ENCODE peak calls at places on chromosomes 5 and 9, in ten cellular contexts. O is HCT116, T is ascending aorta, W is heart right ventricle, K is choroid plexus epithelial cell, Y is GM12865, D is fibroblast of the aortic adventitia, F is lower lobe of right lung, R is astrocyte, Q is epithelial cell of esophagus. G is an unnamed sample.
A peak's percentile ranks its signal among the peaks of the same experiment; 100 is the strongest.

GRCh38 chr5:169174923-169175322 is 126.0 kb downstream of the SLIT3 start:
- DNase-seq in O (no peak), T (no peak), W (no peak), K (no peak), Y (no peak), D (no peak), F (no peak), R (no peak), Q (peak; percentile 16), G (no peak)

GRCh38 chr5:123785160-123786001 is 273.4 kb downstream of the CSNK1G3 start:
- DNase-seq in O (no peak), T (no peak), W (no peak), K (peak; percentile 57), Y (no peak), D (peak; percentile 63), F (no peak), R (peak; percentile 87), Q (peak; percentile 68), G (peak; percentile 77)

GRCh38 chr5:71533142-71533541 is 54.0 kb upstream of the MCCC2 start:
- DNase-seq in O (no peak), T (no peak), W (no peak), K (peak; percentile 41), Y (no peak), D (peak; percentile 58), F (no peak), R (no peak), Q (no peak), G (peak; percentile 73)

GRCh38 chr5:73940026-73940425 is 314.0 kb downstream of the ARHGEF28 start:
- DNase-seq in O (no peak), T (no peak), W (no peak), K (peak; percentile 57), Y (no peak), D (peak; percentile 34), F (no peak), R (peak; percentile 31), Q (no peak), G (no peak)

GRCh38 chr5:65185468-65185867 is 296.3 kb downstream of the ADAMTS6 start:
- DNase-seq in O (no peak), T (no peak), W (no peak), K (peak; percentile 50), Y (no peak), D (no peak), F (no peak), R (peak; percentile 65), Q (no peak), G (no peak)

GRCh38 chr5:72956324-72957140 is 691 bp downstream of the FCHO2 start:
- DNase-seq in O (no peak), T (peak; percentile 72), W (peak; percentile 47), K (peak; percentile 72), Y (peak; percentile 29), D (peak; percentile 60), F (peak; percentile 82), R (peak; percentile 62), Q (peak; percentile 54), G (peak; percentile 49)

GRCh38 chr5:73747696-73748380 is 121.8 kb downstream of the ARHGEF28 start:
- DNase-seq in O (no peak), T (no peak), W (no peak), K (no peak), Y (no peak), D (peak; percentile 38), F (no peak), R (peak; percentile 6), Q (no peak), G (no peak)

GRCh38 chr5:6373081-6373846 is 5.1 kb downstream of the MED10 start:
- DNase-seq in O (no peak), T (peak; percentile 22), W (peak; percentile 2), K (no peak), Y (no peak), D (no peak), F (no peak), R (no peak), Q (no peak), G (no peak)

GRCh38 chr5:154945695-154946301 is 4.9 kb downstream of the MRPL22 start:
- DNase-seq in O (no peak), T (no peak), W (no peak), K (peak; percentile 54), Y (peak; percentile 20), D (peak; percentile 51), F (no peak), R (no peak), Q (peak; percentile 37), G (peak; percentile 43)

GRCh38 chr5:43854697-43855292 is 251.8 kb downstream of the NNT start:
- DNase-seq in O (no peak), T (no peak), W (no peak), K (peak; percentile 2), Y (no peak), D (peak; percentile 35), F (no peak), R (no peak), Q (no peak), G (peak; percentile 21)

GRCh38 chr5:131587541-131587940 is 47.5 kb downstream of the RAPGEF6 start:
- DNase-seq in O (no peak), T (no peak), W (no peak), K (no peak), Y (no peak), D (no peak), F (no peak), R (peak; percentile 20), Q (peak; percentile 11), G (peak; percentile 46)

GRCh38 chr9:4706971-4707622 is 27.7 kb downstream of the CDC37L1 start:
- DNase-seq in O (no peak), T (no peak), W (no peak), K (no peak), Y (no peak), D (no peak), F (no peak), R (no peak), Q (no peak), G (no peak)

GRCh38 chr9:72326643-72327042 is 38.4 kb downstream of the ZFAND5 start:
- DNase-seq in O (no peak), T (no peak), W (no peak), K (peak; percentile 25), Y (no peak), D (no peak), F (no peak), R (no peak), Q (no peak), G (no peak)

GRCh38 chr9:114163517-114163924 is 8.2 kb downstream of the COL27A1 start:
- DNase-seq in O (no peak), T (peak; percentile 90), W (peak; percentile 57), K (peak; percentile 64), Y (no peak), D (peak; percentile 40), F (peak; percentile 60), R (peak; percentile 67), Q (peak; percentile 40), G (peak; percentile 57)

GRCh38 chr9:89922099-89922498 is 317.3 kb downstream of the GADD45G start:
- DNase-seq in O (no peak), T (no peak), W (no peak), K (no peak), Y (no peak), D (no peak), F (no peak), R (no peak), Q (no peak), G (no peak)

GRCh38 chr5:95959051-95959963 is 2.3 kb downstream of the ELL2 start:
- DNase-seq in O (no peak), T (no peak), W (no peak), K (peak; percentile 41), Y (peak; percentile 42), D (peak; percentile 39), F (no peak), R (peak; percentile 32), Q (no peak), G (peak; percentile 49)

GRCh38 chr5:2015116-2015848 is 132.6 kb upstream of the IRX4 start:
- DNase-seq in O (no peak), T (no peak), W (no peak), K (no peak), Y (no peak), D (no peak), F (no peak), R (no peak), Q (no peak), G (no peak)
- TF ChIP-seq CTCF in O (no peak), T (no peak), W (no peak), K (no peak), Y (no peak), D (no peak), F (no peak), R (no peak), Q (no peak), G (no peak)

DNA sequence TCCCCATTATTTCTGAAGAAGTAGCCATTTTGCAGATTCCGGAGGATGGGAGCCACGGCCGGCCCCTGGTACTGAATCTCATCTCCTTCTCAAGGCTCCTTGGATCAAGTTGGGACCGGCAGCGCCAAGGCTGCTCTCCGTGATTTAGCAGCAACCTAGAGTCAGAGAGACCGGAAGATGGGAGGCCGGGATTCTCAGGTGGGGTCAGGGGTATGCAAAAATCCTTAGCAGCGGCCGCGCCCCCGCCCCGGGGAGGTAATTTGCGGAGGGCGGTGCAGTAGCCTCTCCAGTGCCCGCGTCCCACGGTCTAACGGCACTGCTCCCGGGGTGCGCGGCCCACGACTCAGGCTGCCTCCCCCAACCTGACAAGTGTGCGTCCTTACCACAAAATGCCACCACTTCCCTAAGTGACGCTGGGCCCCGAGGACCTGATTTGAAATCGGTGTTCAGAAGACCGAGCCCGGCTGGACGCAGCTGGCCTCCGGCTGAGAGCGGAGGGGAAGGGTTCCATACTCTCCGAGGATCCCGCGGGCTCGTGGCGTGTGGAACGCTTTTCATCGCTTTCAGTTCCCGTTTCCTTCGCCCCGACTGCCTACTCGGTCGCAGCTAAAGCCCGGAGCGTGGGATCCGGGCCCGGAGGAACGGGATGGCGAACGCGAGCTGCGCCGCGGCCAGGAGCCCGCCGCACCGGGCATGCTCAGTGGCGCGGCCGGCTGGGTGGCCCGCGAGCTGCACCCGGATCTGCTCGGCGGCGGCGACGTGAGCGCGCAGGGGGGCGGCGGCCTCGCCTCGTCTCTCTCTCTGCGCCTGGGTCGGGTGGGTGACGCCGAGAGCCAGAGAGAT is at the start of gene SCAMP1:
- DNase-seq in O (peak; percentile 87), T (peak; percentile 95), W (peak; percentile 91), K (peak; percentile 95), Y (peak; percentile 98), D (peak; percentile 90), F (peak; percentile 94), R (peak; percentile 83), Q (peak; percentile 95), G (peak; percentile 88)
- TF ChIP-seq CTCF in O (no peak), T (peak; percentile 30), W (peak; percentile 42), K (no peak), Y (peak; percentile 37), D (peak; percentile 21), F (peak; percentile 63), R (no peak), Q (no peak), G (no peak)

DNA sequence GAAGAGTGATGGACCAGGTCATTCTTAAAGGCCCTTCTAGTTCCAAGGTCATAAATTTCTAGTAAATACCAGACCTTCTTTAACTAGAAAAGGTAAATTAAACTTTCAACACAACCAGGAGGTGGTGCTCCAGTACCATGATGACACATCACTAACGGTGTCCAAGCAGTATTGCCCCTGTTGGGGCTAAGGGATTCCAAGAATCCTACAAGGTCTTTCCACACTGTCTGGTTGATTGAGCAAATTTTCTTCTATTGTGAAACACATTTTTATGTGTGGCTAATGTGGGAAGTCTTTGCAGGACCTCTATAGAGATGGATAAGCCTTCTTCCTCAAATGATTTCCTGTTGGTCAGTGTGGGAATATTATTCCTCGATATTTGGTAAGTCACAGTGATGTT is 459.6 kb upstream of the PAPPA start:
- DNase-seq in O (no peak), T (no peak), W (peak; percentile 6), K (peak; percentile 98), Y (peak; percentile 3), D (peak; percentile 98), F (no peak), R (peak; percentile 86), Q (peak; percentile 75), G (peak; percentile 98)
- TF ChIP-seq CTCF in O (peak; percentile 25), T (peak; percentile 36), W (peak; percentile 40), K (peak; percentile 69), Y (no peak), D (peak; percentile 46), F (no peak), R (peak; percentile 35), Q (peak; percentile 46), G (peak; percentile 59)

GRCh38 chr9:127193483-127193882 is 71.0 kb upstream of the ANGPTL2 start:
- DNase-seq in O (no peak), T (no peak), W (no peak), K (no peak), Y (no peak), D (no peak), F (peak; percentile 14), R (no peak), Q (no peak), G (no peak)
- TF ChIP-seq CTCF in O (no peak), T (no peak), W (no peak), K (no peak), Y (no peak), D (no peak), F (no peak), R (no peak), Q (no peak), G (no peak)

G was measured in fibroblast of mammary gland.